ENCODE peak calls at places on chromosomes 1 and 21, in seven cellular contexts. T is pancreas; A is neuronal stem cell; H is CD8-positive, alpha-beta T cell; F is IMR-90; G is adipocyte; P is keratinocyte. Q is an unnamed sample.

GRCh38 chr1:80706526-80706925 is 1094.2 kb upstream of the ADGRL2 start:
- DNase-seq in T (no peak), A (peak), H (no peak), F (no peak), G (no peak), P (no peak), Q (no peak)

GRCh38 chr1:234617986-234618725 is 8.2 kb upstream of the IRF2BP2 start:
- DNase-seq in T (no peak), A (peak), H (no peak), F (peak), G (peak), P (no peak), Q (no peak)

GRCh38 chr1:1211541-1212511 is 2.1 kb downstream of the TNFRSF4 start:
- DNase-seq in T (no peak), A (no peak), H (no peak), F (no peak), G (no peak), P (no peak), Q (no peak)

GRCh38 chr1:52542085-52542688 is 10.7 kb downstream of the TUT4 start:
- DNase-seq in T (no peak), A (no peak), H (no peak), F (no peak), G (no peak), P (no peak), Q (no peak)

GRCh38 chr1:227940791-227941241 is 6.9 kb downstream of the WNT9A start:
- DNase-seq in T (peak), A (no peak), H (no peak), F (no peak), G (no peak), P (no peak), Q (no peak)

GRCh38 chr1:20739225-20739624 is 6.7 kb upstream of the SH2D5 start:
- DNase-seq in T (no peak), A (no peak), H (no peak), F (peak), G (peak), P (no peak), Q (no peak)

GRCh38 chr1:35717911-35718476 is 690 bp downstream of the C1orf216 start:
- DNase-seq in T (no peak), A (no peak), H (no peak), F (peak), G (peak), P (no peak), Q (no peak)

GRCh38 chr1:45395051-45395450 is 54.8 kb upstream of the MUTYH start:
- DNase-seq in T (no peak), A (no peak), H (no peak), F (no peak), G (no peak), P (peak), Q (no peak)

GRCh38 chr1:196409586-196409985 is 198.7 kb downstream of the KCNT2 start:
- DNase-seq in T (no peak), A (no peak), H (no peak), F (peak), G (no peak), P (no peak), Q (no peak)

GRCh38 chr1:204115128-204115527 is 36.7 kb downstream of the ETNK2 start:
- DNase-seq in T (no peak), A (no peak), H (no peak), F (no peak), G (no peak), P (no peak), Q (no peak)

GRCh38 chr1:205938682-205939081 is 4.6 kb downstream of the SLC26A9 start:
- DNase-seq in T (no peak), A (no peak), H (no peak), F (no peak), G (no peak), P (no peak), Q (no peak)

GRCh38 chr1:56709269-56709880 is 64.3 kb downstream of the PRKAA2 start:
- DNase-seq in T (no peak), A (peak), H (no peak), F (peak), G (peak), P (no peak), Q (peak)

GRCh38 chr21:46180079-46180722 is 4.1 kb downstream of the SPATC1L start:
- DNase-seq in T (no peak), A (no peak), H (no peak), F (no peak), G (no peak), P (no peak), Q (no peak)

GRCh38 chr1:115341948-115342347 is 3.9 kb upstream of the NGF start:
- DNase-seq in T (no peak), A (peak), H (no peak), F (no peak), G (no peak), P (no peak), Q (no peak)

GRCh38 chr1:92136316-92136715 is 56.2 kb downstream of the BTBD8 start:
- DNase-seq in T (no peak), A (no peak), H (no peak), F (peak), G (no peak), P (no peak), Q (no peak)

GRCh38 chr1:75529488-75529887 is 81.4 kb downstream of the SLC44A5 start:
- DNase-seq in T (no peak), A (no peak), H (no peak), F (no peak), G (peak), P (no peak), Q (no peak)

GRCh38 chr1:153357076-153357852 is 390 bp upstream of the S100A9 start:
- DNase-seq in T (no peak), A (no peak), H (no peak), F (no peak), G (no peak), P (no peak), Q (no peak)

GRCh38 chr1:117093870-117094621 is 27.5 kb downstream of the TRIM45 start:
- DNase-seq in T (no peak), A (no peak), H (peak), F (peak), G (peak), P (peak), Q (peak)

GRCh38 chr1:217562229-217562878 is 68.5 kb downstream of the GPATCH2 start:
- DNase-seq in T (no peak), A (no peak), H (no peak), F (peak), G (peak), P (peak), Q (no peak)

GRCh38 chr1:154714638-154715037 is 106.7 kb upstream of the ADAR start:
- DNase-seq in T (no peak), A (no peak), H (no peak), F (peak), G (no peak), P (no peak), Q (no peak)

GRCh38 chr1:30898031-30898815 is 10.3 kb downstream of the SDC3 start:
- DNase-seq in T (no peak), A (no peak), H (no peak), F (no peak), G (no peak), P (no peak), Q (no peak)

GRCh38 chr1:209064850-209065249 is 518.7 kb upstream of the CAMK1G start:
- DNase-seq in T (no peak), A (no peak), H (no peak), F (no peak), G (no peak), P (no peak), Q (no peak)

DNA sequence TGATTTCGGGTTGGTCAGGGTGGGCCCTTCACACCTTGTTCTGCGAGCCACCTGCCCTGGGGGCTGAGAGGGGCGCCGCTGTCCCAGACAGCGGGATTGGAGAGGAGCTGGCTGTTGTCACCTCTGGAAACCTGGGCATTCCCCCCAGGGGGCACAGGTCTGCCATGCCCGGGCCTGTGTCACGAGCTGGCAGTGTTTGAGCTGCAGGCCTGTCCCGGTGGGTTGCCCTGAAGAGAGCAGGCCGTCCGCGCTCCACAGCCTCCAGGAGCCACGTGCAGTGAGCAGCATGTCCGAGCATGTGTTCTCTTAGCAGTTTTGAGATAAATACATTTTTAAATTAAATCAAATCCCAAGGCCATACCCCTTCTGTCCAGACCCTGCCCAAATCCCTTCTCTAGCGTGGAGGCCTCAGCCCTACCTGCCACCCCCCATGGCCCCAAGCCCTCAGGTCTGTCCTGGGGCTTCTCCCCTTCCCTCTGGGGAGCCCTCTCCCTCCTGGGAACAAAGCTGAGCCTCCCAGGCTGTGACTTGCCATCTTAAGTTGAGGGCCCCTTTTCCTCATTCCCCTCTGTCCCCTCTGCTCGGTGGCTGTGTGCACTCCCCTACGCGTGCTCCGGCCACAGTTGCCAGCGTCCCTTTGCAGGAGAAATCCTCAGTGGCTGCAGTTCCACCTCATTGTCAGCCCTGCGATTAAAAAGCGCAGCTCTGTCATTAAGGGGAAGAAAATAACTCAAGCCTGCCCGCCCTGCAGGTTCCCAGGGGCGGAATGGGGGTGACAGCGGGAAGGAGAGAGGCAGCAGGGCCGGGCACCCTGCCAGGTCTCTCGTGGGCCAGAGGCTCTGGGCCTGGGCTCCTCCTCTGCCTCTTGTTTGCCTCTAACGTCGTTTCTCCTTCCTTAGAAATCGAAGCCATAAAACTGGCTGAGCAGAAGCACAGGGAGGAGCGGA is 26.6 kb downstream of the SLX9 start:
- DNase-seq in T (no peak), A (no peak), H (no peak), F (no peak), G (no peak), P (no peak), Q (no peak)
- H3K4me3 ChIP-seq in T (no peak), A (no peak), H (no peak), F (no peak), G (no peak), P (no peak), Q (no peak)

DNA sequence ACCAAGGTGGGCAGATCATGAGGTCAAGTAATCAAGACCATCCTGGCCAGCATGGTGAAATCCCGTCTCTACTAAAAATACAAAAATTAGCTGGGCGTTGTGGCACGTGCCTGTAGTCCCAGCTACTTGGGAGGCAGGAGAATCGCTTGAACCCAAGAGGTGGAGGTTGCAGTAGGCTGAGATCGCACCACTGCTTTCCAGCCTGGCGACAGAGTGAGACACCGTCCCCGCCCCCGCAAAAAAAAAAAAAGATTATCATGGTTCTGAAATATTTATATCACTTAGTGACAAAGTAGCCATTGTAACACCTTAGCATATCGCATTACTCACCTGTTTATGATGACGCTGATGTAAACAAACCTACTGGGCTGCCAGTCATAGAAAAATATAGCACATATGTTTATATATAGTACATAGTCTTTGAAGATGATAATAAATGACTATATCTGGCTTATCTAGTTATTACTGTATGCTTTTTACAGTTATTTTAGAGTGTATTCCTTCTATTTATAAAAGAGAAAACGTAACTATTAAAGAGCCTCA is 160.2 kb downstream of the NCAM2 start:
- DNase-seq in T (no peak), A (no peak), H (no peak), F (no peak), G (no peak), P (no peak), Q (no peak)
- H3K4me3 ChIP-seq in T (no peak), A (no peak), H (no peak), F (no peak), G (no peak), P (no peak), Q (no peak)

DNA sequence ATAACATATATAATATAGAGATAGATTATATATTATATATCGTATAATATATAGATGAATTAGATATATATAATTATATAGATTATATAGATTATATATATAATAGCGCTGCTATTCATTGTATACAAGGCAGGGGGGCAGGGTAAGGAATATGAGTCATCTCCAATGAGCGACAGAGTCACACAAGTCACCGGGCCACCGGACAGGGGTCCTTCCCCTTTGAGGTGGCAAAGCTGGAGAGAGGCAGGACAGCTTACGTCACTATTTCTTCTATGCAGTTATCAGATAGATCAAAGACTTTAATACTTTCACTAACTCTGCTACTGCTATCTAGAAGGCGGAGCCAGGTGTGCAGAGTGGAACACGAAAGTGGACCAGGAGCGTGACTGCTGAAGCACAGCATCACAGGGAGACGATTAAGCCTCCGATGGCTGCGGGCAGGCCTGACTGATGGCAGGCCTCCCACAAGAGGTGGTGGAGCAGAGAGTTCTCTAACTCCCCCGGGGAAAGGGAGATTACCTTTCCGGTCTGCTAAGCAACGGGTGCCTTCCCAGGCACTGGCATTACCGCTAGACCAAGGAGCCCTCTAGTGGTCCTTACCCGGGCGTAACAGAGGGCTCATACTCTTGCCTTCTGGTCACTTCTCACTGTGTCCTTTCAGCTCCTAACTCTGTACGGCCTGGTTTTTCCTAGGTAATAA is 2154.7 kb downstream of the MRPL39 start:
- DNase-seq in T (peak), A (peak), H (no peak), F (no peak), G (no peak), P (no peak), Q (peak)
- H3K4me3 ChIP-seq in T (no peak), A (no peak), H (no peak), F (no peak), G (no peak), P (no peak), Q (no peak)

DNA sequence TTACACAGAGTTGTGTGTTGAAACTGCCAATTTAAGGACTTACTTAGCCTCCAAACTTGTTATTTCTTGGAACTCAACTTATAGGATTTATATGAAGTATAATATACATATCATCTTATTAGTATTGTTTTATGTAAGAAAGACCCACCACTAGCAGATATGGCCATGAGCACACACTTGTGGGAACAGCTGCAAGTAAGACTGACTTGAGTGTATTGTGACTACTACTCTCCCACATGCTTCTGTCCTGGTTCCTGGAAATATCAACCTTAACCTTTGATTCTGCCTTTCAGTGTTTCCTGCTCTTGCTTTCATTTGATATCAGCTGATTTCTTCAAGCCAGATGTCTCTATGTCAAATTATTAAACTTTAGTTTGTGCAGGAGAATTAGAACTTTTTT is 175.3 kb downstream of the MAGI3 start:
- DNase-seq in T (no peak), A (no peak), H (no peak), F (no peak), G (no peak), P (no peak), Q (no peak)
- H3K4me3 ChIP-seq in T (no peak), A (no peak), H (no peak), F (no peak), G (no peak), P (no peak), Q (no peak)

GRCh38 chr1:18927082-18927653 is 24.8 kb upstream of the ALDH4A1 start:
- DNase-seq in T (no peak), A (no peak), H (no peak), F (no peak), G (no peak), P (peak), Q (no peak)

GRCh38 chr1:18927654-18928272 is 25.4 kb upstream of the ALDH4A1 start:
- DNase-seq in T (no peak), A (no peak), H (no peak), F (peak), G (peak), P (no peak), Q (peak)

GRCh38 chr1:18928406-18928805 is 26.1 kb upstream of the ALDH4A1 start:
- DNase-seq in T (no peak), A (no peak), H (no peak), F (no peak), G (no peak), P (no peak), Q (no peak)

GRCh38 chr1:18928985-18929384 is 26.6 kb upstream of the ALDH4A1 start:
- DNase-seq in T (no peak), A (no peak), H (no peak), F (no peak), G (no peak), P (no peak), Q (no peak)

DNA sequence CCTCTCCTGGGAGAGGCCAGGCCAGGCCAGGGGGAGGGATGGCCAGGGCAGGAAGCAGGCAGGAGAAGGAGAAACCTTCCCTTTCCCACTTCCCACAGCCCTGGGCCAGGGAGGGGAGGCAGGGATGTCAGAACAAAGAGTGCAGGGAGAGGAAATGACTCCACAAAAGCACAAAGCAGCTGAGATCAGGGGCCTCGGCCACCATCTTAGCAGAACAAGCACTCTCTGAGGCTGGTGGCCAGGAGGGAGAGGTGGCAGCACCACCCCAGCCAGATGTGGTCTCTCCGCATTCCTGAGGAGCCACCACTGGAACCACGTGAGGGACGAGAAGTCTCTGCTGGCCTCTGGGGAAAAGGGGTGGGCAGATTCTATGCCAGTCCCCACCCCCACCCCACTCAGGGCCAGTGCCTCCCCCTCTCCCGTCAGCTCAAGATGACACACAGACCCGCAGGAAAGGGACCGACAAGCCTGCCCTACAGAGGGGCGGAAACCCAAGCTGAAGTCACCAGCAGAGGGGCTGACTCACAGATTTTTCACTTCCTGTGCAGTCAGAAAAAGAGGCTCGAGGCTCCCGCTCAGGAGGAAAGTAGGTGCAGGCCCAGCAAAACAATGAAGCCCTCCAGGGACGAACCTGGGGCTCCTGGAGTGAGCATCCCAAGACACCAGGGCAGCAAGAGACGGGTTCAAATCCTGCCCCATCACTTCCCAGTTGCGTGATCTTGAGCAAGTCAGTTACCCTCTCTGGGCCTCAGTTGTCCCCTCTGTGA is 24.1 kb upstream of the ALDH4A1 start:
- DNase-seq in T (no peak), A (no peak), H (peak), F (peak), G (peak), P (peak), Q (peak)
- H3K4me3 ChIP-seq in T (no peak), A (no peak), H (peak), F (no peak), G (peak), P (no peak), Q (peak)

GRCh38 chr21:41369105-41369914 is 7.5 kb downstream of the MX2 start:
- DNase-seq in T (no peak), A (peak), H (no peak), F (no peak), G (peak), P (no peak), Q (no peak)

GRCh38 chr21:41366522-41367151 is 4.8 kb downstream of the MX2 start:
- DNase-seq in T (peak), A (no peak), H (no peak), F (peak), G (peak), P (no peak), Q (no peak)

GRCh38 chr21:41369915-41370839 is 8.3 kb downstream of the MX2 start:
- DNase-seq in T (no peak), A (no peak), H (no peak), F (no peak), G (no peak), P (no peak), Q (no peak)

GRCh38 chr21:41367598-41368360 is 6.0 kb downstream of the MX2 start:
- DNase-seq in T (no peak), A (no peak), H (no peak), F (no peak), G (no peak), P (no peak), Q (no peak)

GRCh38 chr21:41368361-41369104 is 6.7 kb downstream of the MX2 start:
- DNase-seq in T (no peak), A (no peak), H (no peak), F (no peak), G (no peak), P (no peak), Q (no peak)
- H3K4me3 ChIP-seq in T (peak), A (no peak), H (peak), F (no peak), G (peak), P (no peak), Q (no peak)

GRCh38 chr1:87042127-87042811 is 127.8 kb downstream of the HS2ST1 start:
- DNase-seq in T (no peak), A (no peak), H (no peak), F (no peak), G (no peak), P (no peak), Q (peak)
- H3K4me3 ChIP-seq in T (no peak), A (no peak), H (no peak), F (no peak), G (no peak), P (no peak), Q (no peak)